ENCODE peak calls at places on chromosomes 11 and 22, in five cellular contexts. Z is colonic mucosa; D is stimulated activated CD8-positive, alpha-beta memory T cell treated with anti-CD3 and anti-CD28 coated beads, Interleukin-4, amount 100 ng/mL, for 1 hour; L is globus pallidus; W is psoas muscle. Y is an unnamed sample.

GRCh38 chr11:33532257-33532656 is 168.4 kb downstream of the C11orf91 start:
- DNase-seq in L (no peak), D (no peak), Z (no peak), W (no peak), Y (no peak)

GRCh38 chr11:5092821-5093585 is 23.6 kb downstream of the OR52E1 start:
- DNase-seq in L (no peak), Z (no peak), D (no peak), W (no peak), Y (no peak)

GRCh38 chr11:34223907-34224306 is 118.5 kb downstream of the NAT10 start:
- DNase-seq in L (no peak), D (no peak), Z (no peak), W (no peak), Y (no peak)

GRCh38 chr11:121936375-121936774 is 179.6 kb downstream of the BLID start:
- DNase-seq in L (no peak), W (no peak), D (no peak), Z (no peak), Y (no peak)

GRCh38 chr11:83363280-83363679 is 77.1 kb upstream of the CCDC90B start:
- DNase-seq in L (no peak), D (no peak), W (no peak), Z (no peak), Y (no peak)

GRCh38 chr11:61642162-61642561 is 38.0 kb upstream of the DAGLA start:
- DNase-seq in L (no peak), D (no peak), Z (peak; percentile 59), W (no peak), Y (no peak)

GRCh38 chr11:123239371-123240150 is 44.5 kb upstream of the CLMP start:
- DNase-seq in L (no peak), Z (no peak), W (no peak), D (no peak), Y (no peak)

GRCh38 chr22:39999144-39999757 is 4.5 kb downstream of the FAM83F start:
- DNase-seq in W (no peak), L (no peak), D (no peak), Z (peak; percentile 79), Y (no peak)

GRCh38 chr11:120878781-120879180 is 145.1 kb upstream of the TBCEL start:
- DNase-seq in Z (no peak), D (no peak), W (no peak), L (no peak), Y (no peak)

GRCh38 chr22:48098243-48098935 is 1335.9 kb downstream of the TBC1D22A start:
- DNase-seq in D (no peak), W (no peak), L (no peak), Z (no peak), Y (no peak)

GRCh38 chr22:26471522-26471921 is 12.1 kb downstream of the HPS4 start:
- DNase-seq in L (no peak), D (no peak), W (peak; percentile 56), Z (no peak), Y (no peak)

GRCh38 chr11:112024778-112025678 is at the start of gene DLAT:
- DNase-seq in W (peak; percentile 87), D (peak; percentile 56), Z (peak; percentile 95), L (peak; percentile 80), Y (peak; percentile 10)

GRCh38 chr11:96426356-96427103 is 36.7 kb downstream of the JRKL start:
- DNase-seq in W (no peak), D (no peak), L (peak; percentile 42), Z (no peak), Y (no peak)

GRCh38 chr22:50396751-50397370 is 53.7 kb downstream of the PPP6R2 start:
- DNase-seq in D (no peak), L (no peak), W (no peak), Z (peak; percentile 45), Y (no peak)